ENCODE peak calls at places on chromosomes 11 and 22, in six cellular contexts. A is sciatic nerve; Y is NB4; T is cardiac fibroblast; I is stimulated activated CD8-positive, alpha-beta memory T cell treated with anti-CD3 and anti-CD28 coated beads, Interleukin-4, amount 100 ng/mL, for 48 hours; V is stimulated activated naive CD4-positive, alpha-beta T cell. N is an unnamed sample.

GRCh38 chr22:35258144-35258988 is 1.1 kb downstream of the HMGXB4 start:
- DNase-seq in A (no peak), I (peak; percentile 41), V (no peak), Y (peak; percentile 34), T (peak; percentile 22), N (no peak)

GRCh38 chr11:126450198-126450597 is 94.7 kb downstream of the ST3GAL4 start:
- DNase-seq in A (no peak), T (no peak), I (no peak), V (no peak), Y (no peak), N (no peak)

GRCh38 chr11:72308226-72309073 is 64.5 kb upstream of the PHOX2A start:
- DNase-seq in V (no peak), A (no peak), Y (no peak), I (no peak), T (peak; percentile 93), N (no peak)

GRCh38 chr11:102012946-102013345 is 34.3 kb upstream of the CFAP300 start:
- DNase-seq in V (no peak), A (no peak), I (no peak), Y (no peak), T (no peak), N (no peak)

GRCh38 chr11:77046060-77046501 is 11.9 kb downstream of the B3GNT6 start:
- DNase-seq in Y (peak; percentile 36), V (peak; percentile 20), I (peak; percentile 78), T (peak; percentile 20), A (no peak), N (peak; percentile 36)

GRCh38 chr11:65858354-65859133 is 564 bp upstream of the CFL1 start:
- DNase-seq in T (no peak), Y (no peak), V (no peak), I (no peak), A (no peak), N (no peak)

GRCh38 chr11:78094250-78094649 is 14.6 kb upstream of the NDUFC2 start:
- DNase-seq in A (no peak), I (no peak), T (no peak), Y (no peak), V (no peak), N (no peak)

GRCh38 chr22:49620003-49620556 is 207.6 kb downstream of the BRD1 start:
- DNase-seq in T (no peak), I (no peak), Y (no peak), V (no peak), A (no peak), N (no peak)

GRCh38 chr11:125935629-125936199 is 10.1 kb upstream of the VSIG10L2 start:
- DNase-seq in V (no peak), A (no peak), T (no peak), I (peak; percentile 14), Y (no peak), N (no peak)

GRCh38 chr11:85643255-85643654 is 4.5 kb upstream of the TMEM126A start:
- DNase-seq in T (no peak), A (no peak), Y (no peak), I (no peak), V (no peak), N (no peak)

GRCh38 chr11:119368121-119369034 is 13.1 kb downstream of the USP2 start:
- DNase-seq in A (peak; percentile 72), Y (peak; percentile 68), T (peak; percentile 45), V (no peak), I (no peak), N (no peak)

GRCh38 chr11:2257023-2257700 is 13.2 kb downstream of the ASCL2 start:
- DNase-seq in Y (no peak), I (no peak), V (no peak), T (no peak), A (peak; percentile 33), N (no peak)

GRCh38 chr11:83521647-83522596 is 235.8 kb upstream of the CCDC90B start:
- DNase-seq in V (no peak), A (no peak), Y (peak; percentile 47), I (no peak), T (peak; percentile 12), N (no peak)

GRCh38 chr11:110362916-110363574 is 66.6 kb upstream of the RDX start:
- DNase-seq in I (no peak), Y (no peak), V (no peak), T (peak; percentile 37), A (no peak), N (no peak)

GRCh38 chr11:12318791-12319733 is 58.3 kb upstream of the PARVA start:
- DNase-seq in V (no peak), A (no peak), I (no peak), T (no peak), Y (no peak), N (no peak)

GRCh38 chr11:6377902-6378694 is 12.2 kb upstream of the SMPD1 start:
- DNase-seq in I (no peak), V (no peak), T (peak; percentile 31), A (no peak), Y (peak; percentile 51), N (no peak)

GRCh38 chr11:42410251-42410956 is 901.4 kb upstream of the API5 start:
- DNase-seq in Y (peak; percentile 30), I (no peak), V (no peak), T (no peak), A (no peak), N (no peak)

GRCh38 chr11:70671083-70671482 is 272.8 kb downstream of the CTTN start:
- DNase-seq in Y (peak; percentile 25), V (no peak), I (no peak), A (no peak), T (no peak), N (no peak)

GRCh38 chr22:24153353-24153752 is 27.9 kb upstream of the SUSD2 start:
- DNase-seq in T (peak; percentile 45), V (peak; percentile 11), I (no peak), Y (peak; percentile 60), A (no peak), N (peak; percentile 31)

GRCh38 chr11:26234451-26234850 is 97.5 kb upstream of the ANO3 start:
- DNase-seq in V (no peak), Y (no peak), I (no peak), A (no peak), T (peak; percentile 68), N (no peak)

GRCh38 chr22:47474464-47474863 is 712.0 kb downstream of the TBC1D22A start:
- DNase-seq in V (no peak), Y (peak; percentile 13), A (no peak), T (no peak), I (no peak), N (no peak)

GRCh38 chr11:95404370-95404769 is 173.4 kb upstream of the SESN3 start:
- DNase-seq in A (no peak), T (no peak), Y (peak; percentile 30), V (no peak), I (no peak), N (no peak)

GRCh38 chr22:50683994-50684371 is 11.4 kb downstream of the SHANK3 start:
- DNase-seq in V (no peak), T (no peak), I (no peak), A (no peak), Y (no peak), N (no peak)

GRCh38 chr11:65111537-65112225 is at the start of gene TM7SF2:
- DNase-seq in Y (peak; percentile 97), V (peak; percentile 89), I (peak; percentile 96), T (peak; percentile 92), A (peak; percentile 97), N (peak; percentile 92)

GRCh38 chr11:26783997-26784396 is 62.1 kb upstream of the SLC5A12 start:
- DNase-seq in A (no peak), V (no peak), Y (no peak), T (no peak), I (no peak), N (no peak)

GRCh38 chr11:100719362-100719761 is 32.3 kb downstream of the ARHGAP42 start:
- DNase-seq in A (no peak), V (no peak), I (no peak), T (peak; percentile 35), Y (no peak), N (no peak)

GRCh38 chr11:128603752-128604472 is 16.6 kb upstream of the ETS1 start:
- DNase-seq in T (no peak), A (no peak), Y (peak; percentile 39), V (no peak), I (no peak), N (no peak)

GRCh38 chr11:10322830-10323792 is 18.2 kb downstream of the ADM start:
- DNase-seq in I (peak; percentile 50), Y (peak; percentile 74), T (peak; percentile 94), A (peak; percentile 71), V (no peak), N (no peak)

GRCh38 chr22:49423125-49423650 is 404.5 kb downstream of the BRD1 start:
- DNase-seq in I (no peak), T (no peak), V (no peak), A (no peak), Y (no peak), N (no peak)

GRCh38 chr11:110308071-110308470 is 11.7 kb upstream of the RDX start:
- DNase-seq in V (no peak), I (no peak), Y (no peak), A (no peak), T (no peak), N (no peak)

GRCh38 chr11:5690216-5690615 is 626 bp downstream of the TRIM22 start:
- DNase-seq in A (no peak), Y (no peak), T (peak; percentile 57), V (no peak), I (no peak), N (no peak)

GRCh38 chr11:304061-304506 is 3.5 kb upstream of the IFITM2 start:
- DNase-seq in I (no peak), V (no peak), A (no peak), T (no peak), Y (no peak), N (no peak)

GRCh38 chr11:60077216-60077817 is 11.1 kb upstream of the MS4A2 start:
- DNase-seq in T (no peak), A (no peak), V (no peak), Y (peak; percentile 63), I (no peak), N (no peak)

GRCh38 chr22:41352058-41352457 is 29.7 kb upstream of the TEF start:
- DNase-seq in Y (no peak), T (peak; percentile 73), V (no peak), I (no peak), A (no peak), N (no peak)

GRCh38 chr11:73916435-73916834 is 34.4 kb upstream of the DNAJB13 start:
- DNase-seq in T (peak; percentile 15), V (no peak), I (no peak), Y (no peak), A (no peak), N (no peak)

GRCh38 chr11:47373876-47374820 is 4.2 kb downstream of the SPI1 start:
- DNase-seq in V (peak; percentile 77), T (peak; percentile 78), I (peak; percentile 94), A (peak; percentile 91), Y (peak; percentile 73), N (peak; percentile 84)

GRCh38 chr11:13238879-13239514 is 38.6 kb upstream of the BMAL1 start:
- DNase-seq in I (peak; percentile 62), V (peak; percentile 7), Y (peak; percentile 57), A (peak; percentile 70), T (peak; percentile 66), N (peak; percentile 51)

GRCh38 chr11:94128171-94128745 is 383 bp upstream of the PANX1 start:
- DNase-seq in Y (no peak), A (peak; percentile 67), T (no peak), V (peak; percentile 21), I (peak; percentile 61), N (no peak)